ENCODE peak calls at places on chromosomes 16 and 17, in four cellular contexts. One of them, this sample, is unnamed.

GRCh38 chr17:50946223-50946890 is 80.2 kb upstream of the TOB1 start:
- DNase-seq in CD14-positive monocyte: no peak
- DNase-seq in HFFc6: no peak
- DNase-seq in left cardiac atrium: no peak
- DNase-seq in this sample: no peak

GRCh38 chr17:29614345-29615047 is 8.2 kb downstream of the CORO6 start:
- DNase-seq in HFFc6: no peak
- DNase-seq in left cardiac atrium: no peak
- DNase-seq in CD14-positive monocyte: no peak
- DNase-seq in this sample: no peak

GRCh38 chr16:4814046-4814445 is 11.6 kb upstream of the ROGDI start:
- DNase-seq in left cardiac atrium: no peak
- DNase-seq in HFFc6: no peak
- DNase-seq in CD14-positive monocyte: no peak
- DNase-seq in this sample: no peak

GRCh38 chr16:12708266-12708665 is 95.4 kb downstream of the CPPED1 start:
- DNase-seq in left cardiac atrium: no peak
- DNase-seq in HFFc6: no peak
- DNase-seq in CD14-positive monocyte: no peak
- DNase-seq in this sample: no peak

GRCh38 chr16:89013111-89013510 is 36.1 kb upstream of the CBFA2T3 start:
- DNase-seq in HFFc6: no peak
- DNase-seq in left cardiac atrium: peak; percentile 2
- DNase-seq in CD14-positive monocyte: peak; percentile 22
- DNase-seq in this sample: no peak

GRCh38 chr17:74738051-74738996 is 1.3 kb downstream of the RAB37 start:
- DNase-seq in left cardiac atrium: no peak
- DNase-seq in CD14-positive monocyte: no peak
- DNase-seq in HFFc6: no peak
- DNase-seq in this sample: no peak

GRCh38 chr17:17758443-17758842 is 77.2 kb downstream of the RAI1 start:
- DNase-seq in CD14-positive monocyte: no peak
- DNase-seq in HFFc6: no peak
- DNase-seq in left cardiac atrium: no peak
- DNase-seq in this sample: no peak

GRCh38 chr16:49424961-49425360 is 51.4 kb downstream of the C16orf78 start:
- DNase-seq in HFFc6: no peak
- DNase-seq in left cardiac atrium: no peak
- DNase-seq in CD14-positive monocyte: no peak
- DNase-seq in this sample: no peak

GRCh38 chr16:50335198-50335958 is 33.4 kb downstream of the BRD7 start:
- DNase-seq in CD14-positive monocyte: no peak
- DNase-seq in HFFc6: no peak
- DNase-seq in left cardiac atrium: no peak
- DNase-seq in this sample: no peak

GRCh38 chr17:81842378-81842724 is 7.5 kb upstream of the PPP1R27 start:
- DNase-seq in left cardiac atrium: no peak
- DNase-seq in HFFc6: no peak
- DNase-seq in CD14-positive monocyte: no peak
- DNase-seq in this sample: no peak

GRCh38 chr16:56653218-56653617 is 1.5 kb downstream of the MT1B start:
- DNase-seq in CD14-positive monocyte: no peak
- DNase-seq in HFFc6: no peak
- DNase-seq in left cardiac atrium: no peak
- DNase-seq in this sample: no peak

GRCh38 chr16:19809121-19809635 is 75.5 kb downstream of the GPRC5B start:
- DNase-seq in left cardiac atrium: no peak
- DNase-seq in CD14-positive monocyte: no peak
- DNase-seq in HFFc6: no peak
- DNase-seq in this sample: peak; percentile 42

GRCh38 chr17:2595736-2596135 is 2.3 kb downstream of the PAFAH1B1 start:
- DNase-seq in HFFc6: no peak
- DNase-seq in left cardiac atrium: no peak
- DNase-seq in CD14-positive monocyte: no peak
- DNase-seq in this sample: peak; percentile 27

GRCh38 chr17:66711403-66711802 is 123.5 kb upstream of the CACNG5 start:
- DNase-seq in CD14-positive monocyte: no peak
- DNase-seq in HFFc6: no peak
- DNase-seq in left cardiac atrium: no peak
- DNase-seq in this sample: no peak

GRCh38 chr17:82283208-82283749 is 9.8 kb upstream of the CSNK1D start:
- DNase-seq in left cardiac atrium: no peak
- DNase-seq in CD14-positive monocyte: peak; percentile 88
- DNase-seq in HFFc6: peak; percentile 87
- DNase-seq in this sample: peak; percentile 99

GRCh38 chr17:22138861-22139469 is 446.6 kb downstream of the KCNJ18 start:
- DNase-seq in CD14-positive monocyte: no peak
- DNase-seq in HFFc6: no peak
- DNase-seq in left cardiac atrium: no peak
- DNase-seq in this sample: no peak

GRCh38 chr16:4477966-4478365 is 1.8 kb downstream of the HMOX2 start:
- DNase-seq in HFFc6: peak; percentile 17
- DNase-seq in CD14-positive monocyte: peak; percentile 53
- DNase-seq in left cardiac atrium: no peak
- DNase-seq in this sample: peak; percentile 67

GRCh38 chr16:57284206-57284951 is at the start of gene PLLP:
- DNase-seq in CD14-positive monocyte: no peak
- DNase-seq in HFFc6: peak; percentile 2
- DNase-seq in left cardiac atrium: peak; percentile 40
- DNase-seq in this sample: peak; percentile 59

GRCh38 chr16:70553645-70554044 is 30.0 kb downstream of the SF3B3 start:
- DNase-seq in HFFc6: peak; percentile 88
- DNase-seq in CD14-positive monocyte: no peak
- DNase-seq in left cardiac atrium: no peak
- DNase-seq in this sample: peak; percentile 81

GRCh38 chr17:12985431-12986285 is 32.2 kb downstream of the ELAC2 start:
- DNase-seq in left cardiac atrium: no peak
- DNase-seq in HFFc6: no peak
- DNase-seq in CD14-positive monocyte: no peak
- DNase-seq in this sample: no peak

GRCh38 chr17:10776372-10776771 is 27.5 kb downstream of the TMEM238L start:
- DNase-seq in CD14-positive monocyte: no peak
- DNase-seq in left cardiac atrium: no peak
- DNase-seq in HFFc6: no peak
- DNase-seq in this sample: no peak